ENCODE peak calls at places on chromosome 15, in seven cellular contexts. H is tibial artery, O is endothelial cell of umbilical vein, G is right cardiac atrium, Y is foreskin keratinocyte, P is neuronal stem cell, L is A549. B is an unnamed sample.

GRCh38 chr15:31338318-31338878 is 11.8 kb downstream of the KLF13 start:
- DNase-seq in L (no peak), O (no peak), H (no peak), P (no peak), Y (no peak), G (no peak), B (peak; percentile 58)

GRCh38 chr15:91559066-91559465 is 294.4 kb upstream of the SLCO3A1 start:
- DNase-seq in O (no peak), L (no peak), G (no peak), H (no peak), Y (no peak), P (no peak), B (no peak)

GRCh38 chr15:73325191-73325980 is 43.4 kb downstream of the HCN4 start:
- DNase-seq in P (no peak), O (no peak), H (no peak), Y (no peak), L (peak; percentile 25), G (no peak), B (no peak)

GRCh38 chr15:55322452-55322851 is 3.4 kb downstream of the PIGB start:
- DNase-seq in L (no peak), P (no peak), O (no peak), Y (no peak), H (no peak), G (no peak), B (no peak)

GRCh38 chr15:70189826-70190225 is 92.1 kb upstream of the TLE3 start:
- DNase-seq in H (no peak), L (no peak), Y (no peak), P (no peak), G (no peak), O (no peak), B (no peak)

GRCh38 chr15:92979011-92979701 is 79.0 kb downstream of the CHD2 start:
- DNase-seq in H (no peak), L (no peak), Y (no peak), P (no peak), O (no peak), G (no peak), B (no peak)

GRCh38 chr15:80325206-80325605 is 73.2 kb upstream of the CTXND1 start:
- DNase-seq in P (no peak), O (no peak), G (no peak), H (no peak), L (no peak), Y (no peak), B (no peak)

GRCh38 chr15:45112592-45113379 is 1.2 kb downstream of the DUOX2 start:
- DNase-seq in O (no peak), G (no peak), H (no peak), L (no peak), P (no peak), Y (no peak), B (no peak)

GRCh38 chr15:43465105-43465504 is 27.9 kb downstream of the TP53BP1 start:
- DNase-seq in P (no peak), H (no peak), Y (peak; percentile 67), G (no peak), O (no peak), L (no peak), B (no peak)

GRCh38 chr15:80875568-80875967 is 96.4 kb downstream of the CEMIP start:
- DNase-seq in O (no peak), H (peak; percentile 59), L (no peak), G (peak; percentile 68), P (no peak), Y (no peak), B (no peak)

GRCh38 chr15:41483519-41483918 is 10.2 kb upstream of the ITPKA start:
- DNase-seq in Y (no peak), L (no peak), G (no peak), H (no peak), O (no peak), P (no peak), B (no peak)

GRCh38 chr15:70146771-70147170 is 49.1 kb upstream of the TLE3 start:
- DNase-seq in O (no peak), Y (no peak), G (no peak), L (no peak), H (no peak), P (no peak), B (no peak)

GRCh38 chr15:82064824-82065223 is 19.0 kb upstream of the MEX3B start:
- DNase-seq in O (peak; percentile 21), Y (no peak), P (no peak), L (no peak), G (no peak), H (no peak), B (no peak)

GRCh38 chr15:99511865-99512632 is 53.7 kb upstream of the MEF2A start:
- DNase-seq in L (no peak), G (peak; percentile 60), P (no peak), Y (no peak), O (no peak), H (no peak), B (no peak)

GRCh38 chr15:49842331-49842730 is 221.5 kb downstream of the DTWD1 start:
- DNase-seq in Y (no peak), L (no peak), P (no peak), G (no peak), O (no peak), H (no peak), B (no peak)

GRCh38 chr15:77506311-77507150 is 85.8 kb downstream of the HMG20A start:
- DNase-seq in Y (no peak), O (peak; percentile 75), L (no peak), G (peak; percentile 89), P (no peak), H (peak; percentile 54), B (peak; percentile 81)

GRCh38 chr15:42313463-42313862 is 40.2 kb upstream of the TMEM87A start:
- DNase-seq in H (no peak), Y (no peak), L (no peak), G (no peak), P (no peak), O (no peak), B (no peak)

GRCh38 chr15:94704946-94705345 is 473.6 kb downstream of the MCTP2 start:
- DNase-seq in G (no peak), L (no peak), Y (no peak), P (no peak), H (no peak), O (no peak), B (no peak)

GRCh38 chr15:43977072-43977884 is 150.5 kb downstream of the WDR76 start:
- DNase-seq in G (no peak), H (no peak), Y (peak; percentile 9), O (peak; percentile 29), L (no peak), P (no peak), B (no peak)

GRCh38 chr15:79932447-79932846 is 35.6 kb upstream of the MTHFS start:
- DNase-seq in O (no peak), L (no peak), G (no peak), Y (no peak), P (no peak), H (no peak), B (no peak)

GRCh38 chr15:85733415-85733814 is 61.3 kb downstream of the KLHL25 start:
- DNase-seq in Y (no peak), P (no peak), O (no peak), L (peak; percentile 53), G (no peak), H (no peak), B (no peak)

GRCh38 chr15:68617001-68617400 is 38.2 kb downstream of the CORO2B start:
- DNase-seq in Y (no peak), P (no peak), G (no peak), L (no peak), H (no peak), O (peak; percentile 34), B (no peak)

GRCh38 chr15:42158941-42159340 is 2.5 kb upstream of the PLA2G4F start:
- DNase-seq in H (no peak), Y (no peak), O (no peak), L (no peak), P (no peak), G (no peak), B (no peak)

GRCh38 chr15:31322486-31322885 is 4.1 kb upstream of the KLF13 start:
- DNase-seq in O (no peak), Y (no peak), L (no peak), H (no peak), G (no peak), P (no peak), B (no peak)

GRCh38 chr15:66923438-66923881 is 141.9 kb upstream of the SMAD3 start:
- DNase-seq in P (peak; percentile 31), G (no peak), H (no peak), L (peak; percentile 64), O (no peak), Y (no peak), B (peak; percentile 36)

GRCh38 chr15:33866101-33866737 is 102.1 kb upstream of the CHRM5 start:
- DNase-seq in Y (no peak), G (no peak), O (peak; percentile 9), P (no peak), L (no peak), H (no peak), B (no peak)
- H3K4me1 ChIP-seq in Y (no peaks in the 10 kb centered on the region), G (peaks cover 2% of the 10 kb centered on the region), O (no peaks in the 10 kb centered on the region), P (no peaks in the 10 kb centered on the region), L (peaks cover under 1% of the 10 kb centered on the region), H (peaks cover 2% of the 10 kb centered on the region), B (no peaks in the 10 kb centered on the region)

GRCh38 chr15:71203573-71204444 is 88.5 kb downstream of the THSD4 start:
- DNase-seq in O (no peak), P (no peak), G (no peak), H (no peak), Y (no peak), L (no peak), B (no peak)
- H3K4me1 ChIP-seq in O (no peaks in the 10 kb centered on the region), P (no peaks in the 10 kb centered on the region), G (peaks cover 3% of the 10 kb centered on the region), H (peaks cover 6% of the 10 kb centered on the region), Y (no peaks in the 10 kb centered on the region), L (peaks cover 25% of the 10 kb centered on the region), B (peaks cover 3% of the 10 kb centered on the region)

GRCh38 chr15:40436892-40437753 is 3.6 kb upstream of the BAHD1 start:
- DNase-seq in O (no peak), Y (no peak), P (no peak), L (no peak), H (no peak), G (no peak), B (no peak)

GRCh38 chr15:40440300-40441011 is at the start of gene BAHD1:
- DNase-seq in O (peak; percentile 92), H (peak; percentile 95), G (peak; percentile 98), Y (peak; percentile 79), L (peak; percentile 89), P (peak; percentile 89), B (peak; percentile 98)

GRCh38 chr15:40437754-40438687 is 2.7 kb upstream of the BAHD1 start:
- DNase-seq in O (no peak), P (no peak), Y (no peak), H (no peak), G (no peak), L (no peak), B (peak; percentile 46)

GRCh38 chr15:40439461-40440299 is 1.1 kb upstream of the BAHD1 start:
- DNase-seq in O (peak; percentile 17), G (peak; percentile 41), P (no peak), H (peak; percentile 42), L (peak; percentile 18), Y (no peak), B (peak; percentile 81)

DNA sequence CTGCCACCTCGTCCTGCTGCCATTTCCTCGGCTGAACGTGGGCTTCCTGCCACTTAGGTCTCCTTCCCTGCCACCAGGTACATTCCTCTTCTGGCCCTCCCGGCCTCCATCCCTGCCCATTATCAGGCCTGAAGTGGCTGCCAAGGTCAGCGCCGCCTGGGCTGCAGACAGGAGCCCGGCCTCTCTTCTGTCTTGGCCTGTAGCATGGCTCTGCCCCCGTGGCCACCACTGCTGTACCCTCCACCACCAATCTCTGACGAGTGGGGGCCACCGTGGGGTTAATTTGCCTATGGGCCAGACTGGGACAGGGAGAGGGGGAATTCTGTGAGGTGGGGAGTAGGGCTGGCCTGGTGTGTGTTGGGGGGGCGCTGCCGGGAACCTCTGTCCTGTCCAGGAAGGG is 2.0 kb upstream of the BAHD1 start:
- DNase-seq in P (no peak), Y (no peak), G (no peak), O (no peak), L (no peak), H (no peak), B (peak; percentile 60)
- H3K4me1 ChIP-seq in P (peaks cover 51% of the 10 kb centered on the region), Y (no peaks in the 10 kb centered on the region), G (peaks cover 9% of the 10 kb centered on the region), O (peaks cover 6% of the 10 kb centered on the region), L (peaks cover 22% of the 10 kb centered on the region), H (peaks cover 66% of the 10 kb centered on the region), B (peaks cover 50% of the 10 kb centered on the region)

GRCh38 chr15:63772531-63772930 is 61.2 kb downstream of the HERC1 start:
- DNase-seq in O (no peak), H (no peak), P (no peak), L (no peak), Y (no peak), G (no peak), B (no peak)
- H3K4me1 ChIP-seq in O (no peaks in the 10 kb centered on the region), H (no peaks in the 10 kb centered on the region), P (no peaks in the 10 kb centered on the region), L (no peaks in the 10 kb centered on the region), Y (no peaks in the 10 kb centered on the region), G (peaks cover 2% of the 10 kb centered on the region), B (no peaks in the 10 kb centered on the region)